ENCODE peak calls at places on chromosomes 11 and 22, in five cellular contexts. I, M, P, D and W are unnamed samples.
A peak's percentile ranks its signal among the peaks of the same experiment; 100 is the strongest.

GRCh38 chr22:20606041-20606783 is 98.8 kb downstream of the MED15 start:
- DNase-seq in P (no peak), D (peak; percentile 64), M (peak; percentile 64), I (peak; percentile 71), W (peak; percentile 71)

GRCh38 chr22:26751217-26751616 is 93.8 kb downstream of the MIAT start:
- DNase-seq in I (no peak), P (no peak), M (peak; percentile 38), D (no peak), W (no peak)

GRCh38 chr11:66288138-66288865 is 641 bp downstream of the YIF1A start:
- DNase-seq in M (no peak), I (peak; percentile 83), D (no peak), P (no peak), W (no peak)

GRCh38 chr22:27876684-27877083 is 42.4 kb downstream of the PITPNB start:
- DNase-seq in M (no peak), P (no peak), I (no peak), D (no peak), W (no peak)

GRCh38 chr11:6229911-6230310 is 4.5 kb downstream of the FHIP1B start:
- DNase-seq in D (no peak), P (no peak), I (no peak), M (no peak), W (peak; percentile 19)

GRCh38 chr11:78161937-78162336 is 22.5 kb upstream of the ALG8 start:
- DNase-seq in I (no peak), M (no peak), D (peak; percentile 85), P (no peak), W (no peak)

GRCh38 chr22:21051145-21051835 is 5.5 kb downstream of the LRRC74B start:
- DNase-seq in D (no peak), M (no peak), P (no peak), I (no peak), W (no peak)

GRCh38 chr11:84558085-84558905 is 1068.8 kb downstream of the DLG2 start:
- DNase-seq in D (no peak), M (peak; percentile 35), P (no peak), I (no peak), W (no peak)

GRCh38 chr22:32340437-32340836 is 17.2 kb upstream of the RFPL3 start:
- DNase-seq in M (no peak), D (no peak), I (no peak), P (no peak), W (no peak)

GRCh38 chr11:69167916-69168691 is 12.4 kb downstream of the SMIM38 start:
- DNase-seq in D (no peak), M (no peak), P (no peak), I (no peak), W (no peak)

GRCh38 chr11:123776160-123776559 is 21.8 kb upstream of the OR6X1 start:
- DNase-seq in P (no peak), I (no peak), D (no peak), M (no peak), W (no peak)

GRCh38 chr11:1304376-1304775 is 5.1 kb downstream of the TOLLIP start:
- DNase-seq in I (peak; percentile 80), M (no peak), D (no peak), P (no peak), W (no peak)

GRCh38 chr22:19148417-19149046 is 1.6 kb downstream of the GSC2 start:
- DNase-seq in D (no peak), I (no peak), P (no peak), M (no peak), W (no peak)

GRCh38 chr11:123702137-123702536 is 39.3 kb downstream of the ZNF202 start:
- DNase-seq in D (peak; percentile 62), P (no peak), M (no peak), I (no peak), W (no peak)

GRCh38 chr11:122339661-122340060 is 223.6 kb upstream of the BLID start:
- DNase-seq in D (no peak), M (no peak), P (no peak), I (no peak), W (no peak)

GRCh38 chr11:57240757-57241156 is 3.7 kb upstream of the APLNR start:
- DNase-seq in I (no peak), M (no peak), P (no peak), D (no peak), W (no peak)

GRCh38 chr11:46967962-46968361 is 31.4 kb downstream of the CSTPP1 start:
- DNase-seq in P (no peak), D (no peak), M (no peak), I (no peak), W (no peak)

GRCh38 chr11:105045897-105046296 is 762 bp upstream of the CARD16 start:
- DNase-seq in I (no peak), D (no peak), M (no peak), P (no peak), W (no peak)

GRCh38 chr11:105051559-105051958 is 6.4 kb upstream of the CARD16 start:
- DNase-seq in I (no peak), P (no peak), M (no peak), D (no peak), W (no peak)

GRCh38 chr11:105042178-105042577 is 3.0 kb downstream of the CARD16 start:
- DNase-seq in M (no peak), D (no peak), P (no peak), I (no peak), W (no peak)

GRCh38 chr11:105052487-105052886 is 7.4 kb upstream of the CARD16 start:
- DNase-seq in D (no peak), M (no peak), P (no peak), I (no peak), W (no peak)

GRCh38 chr11:105046898-105047579 is 1.9 kb upstream of the CARD16 start:
- DNase-seq in I (no peak), P (no peak), M (peak; percentile 40), D (no peak), W (no peak)
- H3K4me3 ChIP-seq in I (no peak overlapping the region), P (no peak overlapping the region), M (no peak overlapping the region), D (no peak overlapping the region), W (no peak overlapping the region)

DNA sequence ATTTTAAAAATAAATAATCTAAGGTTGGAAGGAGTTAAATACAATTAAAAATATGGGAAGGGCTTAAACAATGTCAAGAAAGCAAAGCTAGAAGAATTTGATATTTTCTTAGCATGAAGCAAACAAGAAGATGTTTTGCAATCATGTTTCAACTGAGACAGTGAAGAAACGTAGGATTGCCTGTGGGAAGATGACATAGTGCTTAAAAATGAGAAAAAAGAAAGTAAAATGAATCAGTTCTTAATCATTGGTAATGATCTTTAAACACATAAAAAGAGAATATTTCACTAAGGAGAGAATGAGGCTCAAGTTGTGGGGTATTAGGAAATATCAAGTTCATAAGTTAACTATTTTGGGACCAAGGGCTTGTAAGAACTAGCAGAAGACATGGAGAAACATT is 855.0 kb downstream of the METTL15 start:
- DNase-seq in I (no peak), P (no peak), M (no peak), D (no peak), W (no peak)
- H3K4me1 ChIP-seq in I (no peaks in the 10 kb centered on the region), P (no peaks in the 10 kb centered on the region), M (no peaks in the 10 kb centered on the region), D (no peaks in the 10 kb centered on the region), W (no peaks in the 10 kb centered on the region)

GRCh38 chr11:9207229-9207628 is 57.9 kb downstream of the DENND5A start:
- DNase-seq in D (no peak), P (no peak), M (no peak), I (no peak), W (no peak)
- H3K27ac ChIP-seq in D (no peak overlapping the region), P (no peak overlapping the region), M (no peak overlapping the region), I (no peak overlapping the region), W (no peak overlapping the region)

DNA sequence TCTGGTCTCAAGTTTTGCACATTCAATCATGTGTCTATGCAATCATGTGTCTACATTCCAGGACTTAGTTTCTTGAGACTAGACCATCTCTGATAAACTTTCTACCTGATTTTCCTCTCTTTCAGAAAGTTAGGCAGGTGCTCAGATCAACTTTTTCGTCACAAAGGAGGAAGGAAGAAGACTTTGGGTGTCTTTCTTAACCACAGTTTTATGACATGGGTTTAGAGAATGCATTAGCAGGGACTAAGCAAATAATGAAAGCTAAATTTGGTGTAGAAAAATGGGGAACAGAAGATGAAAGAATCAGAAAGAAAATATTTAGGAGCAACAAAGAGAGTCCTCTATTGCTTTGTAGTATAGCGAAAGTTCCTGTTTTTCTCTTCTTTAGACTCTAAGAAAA is 7.7 kb upstream of the GLYATL1B start:
- DNase-seq in P (no peak), M (no peak), I (no peak), D (no peak), W (no peak)
- H3K4me3 ChIP-seq in P (no peak overlapping the region), M (no peak overlapping the region), I (no peak overlapping the region), D (no peak overlapping the region), W (no peak overlapping the region)